ENCODE peak calls at places on chromosomes 3 and 15, in six cellular contexts. S, Y, D, Q, Z and K are unnamed samples.
A peak's percentile ranks its signal among the peaks of the same experiment; 100 is the strongest.

GRCh38 chr15:31801152-31801551 is 229.2 kb upstream of the CHRNA7 start:
- DNase-seq in Q (no peak), S (no peak), Z (peak; percentile 0), Y (peak; percentile 17), D (no peak), K (no peak)

GRCh38 chr15:48360841-48361240 is 29.6 kb downstream of the DUT start:
- DNase-seq in Y (no peak), S (no peak), Z (peak; percentile 58), Q (peak; percentile 32), D (no peak), K (no peak)

GRCh38 chr15:74396445-74397238 is 29.2 kb upstream of the CYP11A1 start:
- DNase-seq in D (no peak), S (peak; percentile 91), Y (no peak), Q (peak; percentile 89), Z (peak; percentile 94), K (no peak)

GRCh38 chr15:35713733-35714132 is 167.8 kb upstream of the DPH6 start:
- DNase-seq in Q (peak; percentile 78), D (no peak), S (no peak), Z (peak; percentile 94), Y (no peak), K (no peak)

GRCh38 chr3:78919021-78919755 is 848.6 kb downstream of the ROBO1 start:
- DNase-seq in D (no peak), Z (peak; percentile 92), Y (no peak), S (peak; percentile 13), Q (peak; percentile 98), K (no peak)

GRCh38 chr3:9279959-9280358 is 30.5 kb upstream of the SRGAP3 start:
- DNase-seq in D (no peak), S (no peak), Q (peak; percentile 20), Z (peak; percentile 66), Y (no peak), K (no peak)

GRCh38 chr15:80811781-80812180 is 32.6 kb downstream of the CEMIP start:
- DNase-seq in Q (no peak), D (no peak), Z (no peak), Y (no peak), S (no peak), K (no peak)

GRCh38 chr3:24810881-24811280 is 316.2 kb upstream of the THRB start:
- DNase-seq in Y (no peak), Q (no peak), S (no peak), Z (no peak), D (no peak), K (no peak)

GRCh38 chr15:72338617-72339321 is 18.8 kb upstream of the CELF6 start:
- DNase-seq in S (no peak), Z (peak; percentile 69), D (no peak), Y (no peak), Q (peak; percentile 93), K (no peak)

GRCh38 chr15:57861039-57861638 is 154.6 kb downstream of the POLR2M start:
- DNase-seq in Z (peak; percentile 46), Y (no peak), Q (peak; percentile 66), S (peak; percentile 33), D (no peak), K (peak; percentile 26)

GRCh38 chr3:133573629-133574194 is at the start of gene CDV3:
- DNase-seq in D (no peak), Y (no peak), S (no peak), Q (no peak), Z (no peak), K (no peak)

GRCh38 chr3:195866686-195867511 is 41.5 kb downstream of the TNK2 start:
- DNase-seq in Q (no peak), D (no peak), Z (no peak), Y (no peak), S (no peak), K (no peak)

GRCh38 chr3:190024912-190025311 is 95.8 kb downstream of the P3H2 start:
- DNase-seq in D (no peak), Q (peak; percentile 77), Z (peak; percentile 81), S (no peak), Y (no peak), K (no peak)

GRCh38 chr15:74233864-74234597 is 2.1 kb upstream of the CCDC33 start:
- DNase-seq in D (no peak), Y (no peak), Z (no peak), S (no peak), Q (no peak), K (no peak)

GRCh38 chr15:41043276-41043675 is 72.8 kb downstream of the INO80 start:
- DNase-seq in S (no peak), Q (peak; percentile 67), Y (no peak), D (no peak), Z (peak; percentile 75), K (no peak)

GRCh38 chr15:90154861-90155626 is 46.1 kb upstream of the SEMA4B start:
- DNase-seq in Z (peak; percentile 82), D (no peak), Q (peak; percentile 95), Y (no peak), S (no peak), K (no peak)

GRCh38 chr15:58980351-58980939 is 7.0 kb upstream of the RNF111 start:
- DNase-seq in S (no peak), Q (peak; percentile 56), D (no peak), Z (peak; percentile 30), Y (no peak), K (no peak)

GRCh38 chr3:168165390-168166269 is 69.9 kb upstream of the GOLIM4 start:
- DNase-seq in D (no peak), S (peak; percentile 66), Z (peak; percentile 59), Y (peak; percentile 25), Q (peak; percentile 76), K (peak; percentile 56)

GRCh38 chr15:82677720-82678323 is 30.7 kb upstream of the CPEB1 start:
- DNase-seq in D (peak; percentile 22), Q (no peak), Y (no peak), S (no peak), Z (no peak), K (no peak)

GRCh38 chr15:82681371-82681770 is 28.3 kb downstream of the AP3B2 start:
- DNase-seq in D (peak; percentile 52), Q (no peak), Z (no peak), S (no peak), Y (no peak), K (no peak)

GRCh38 chr15:82679626-82680199 is 30.0 kb downstream of the AP3B2 start:
- DNase-seq in Z (no peak), Q (no peak), Y (no peak), S (no peak), D (no peak), K (no peak)

GRCh38 chr15:82674873-82675272 is 27.7 kb upstream of the CPEB1 start:
- DNase-seq in Q (no peak), Y (no peak), Z (no peak), S (no peak), D (no peak), K (no peak)

DNA sequence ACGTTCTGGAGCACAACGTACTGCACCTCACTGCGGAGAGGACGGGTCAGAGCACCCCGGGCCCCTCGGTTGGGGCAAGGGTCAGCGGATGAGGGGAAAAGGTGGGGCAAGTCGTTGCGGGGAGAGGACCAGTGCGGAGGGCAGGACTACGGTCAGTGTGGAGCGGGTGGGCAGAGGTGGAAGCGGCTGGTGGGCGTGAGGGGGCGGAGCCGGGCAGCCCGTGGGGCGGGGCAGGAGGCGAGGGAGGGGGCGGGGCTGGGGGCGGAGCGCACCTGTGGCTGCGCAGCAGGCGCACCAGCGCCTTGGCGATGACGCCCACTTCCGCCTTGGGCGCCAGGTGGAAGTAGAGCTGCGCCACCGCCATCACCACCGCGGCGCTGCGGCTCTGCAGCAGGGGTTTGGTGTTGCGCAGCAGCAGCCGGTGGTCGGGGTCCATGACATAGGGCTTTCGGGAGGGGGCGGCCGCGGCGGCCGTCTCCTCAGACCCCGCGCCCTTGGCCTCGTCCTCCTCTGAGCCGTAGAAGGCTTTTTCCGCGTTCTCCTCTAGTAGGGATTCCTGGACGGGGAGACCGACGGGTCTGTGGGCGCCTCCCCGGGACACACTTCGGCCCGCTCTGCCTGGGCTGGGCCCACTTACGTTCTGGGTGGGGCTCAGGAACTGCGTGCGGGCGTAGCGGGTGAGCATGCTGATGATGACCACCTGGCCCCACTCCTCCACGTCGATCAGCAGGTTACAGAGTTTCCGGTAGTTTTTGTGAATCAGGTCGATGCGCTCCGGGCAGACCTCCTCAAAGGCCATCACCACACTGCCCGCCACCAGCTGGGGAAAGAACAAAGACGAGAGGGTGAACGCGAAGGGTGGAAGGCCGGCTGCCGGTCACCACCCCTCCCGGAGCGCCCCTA is 29.2 kb downstream of the AP3B2 start:
- DNase-seq in S (peak; percentile 84), Z (no peak), Y (peak; percentile 34), D (peak; percentile 91), Q (no peak), K (peak; percentile 65)
- TF ChIP-seq CTCF in S (peak; percentile 46), Z (no peak), Y (no peak), D (peak; percentile 12), Q (no peak), K (no peak)

DNA sequence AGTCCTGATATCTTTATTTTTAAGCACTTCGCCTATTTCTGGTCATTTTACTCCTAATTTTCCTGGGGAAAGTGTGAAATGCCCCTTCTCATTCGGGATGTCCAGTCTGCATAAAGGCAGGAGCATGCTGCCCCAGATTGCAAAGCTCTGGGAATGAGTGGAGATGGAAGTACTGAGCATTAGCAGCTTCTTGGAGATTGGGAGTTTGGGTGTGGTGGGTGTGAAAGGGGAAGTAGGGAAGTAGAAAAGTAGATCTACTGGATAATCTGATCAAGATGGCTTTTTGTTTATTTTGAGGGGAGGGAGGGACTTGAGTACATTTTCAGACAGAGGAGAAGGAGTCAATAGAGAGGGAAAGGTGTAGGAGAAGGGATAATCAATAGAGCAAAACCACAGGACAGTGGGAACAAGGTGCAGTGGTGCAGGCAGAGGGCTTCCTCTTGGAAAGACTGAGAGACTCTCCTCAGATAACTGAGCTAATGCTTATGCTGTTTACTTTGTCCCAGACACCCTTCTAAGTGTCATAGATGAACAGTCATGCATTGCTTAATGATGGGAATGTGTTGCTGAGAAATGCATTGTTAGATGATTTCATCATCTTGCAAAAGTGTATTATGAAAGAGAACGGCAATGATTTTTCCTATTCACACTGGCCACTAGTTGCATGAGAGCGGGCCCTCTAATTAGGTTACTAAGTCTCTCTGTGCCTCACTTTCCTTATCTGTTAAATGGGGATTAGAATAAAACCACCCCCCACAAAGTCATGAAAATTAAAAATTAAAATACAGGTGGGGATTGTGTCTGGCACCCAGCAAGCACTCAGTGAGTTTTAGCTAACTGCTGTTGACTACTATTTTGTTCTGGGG is 45.5 kb downstream of the PHLDB2 start:
- DNase-seq in D (no peak), Q (peak; percentile 92), Z (peak; percentile 97), Y (no peak), S (no peak), K (no peak)
- TF ChIP-seq CTCF in D (no peak), Q (peak; percentile 19), Z (peak; percentile 23), Y (no peak), S (no peak), K (no peak)

GRCh38 chr3:131549340-131549739 is 46.6 kb upstream of the MRPL3 start:
- DNase-seq in Q (no peak), S (peak; percentile 20), Z (no peak), Y (no peak), D (no peak), K (no peak)
- TF ChIP-seq CTCF in Q (peak; percentile 19), S (peak; percentile 58), Z (peak; percentile 38), Y (no peak), D (peak; percentile 16), K (peak; percentile 66)

GRCh38 chr3:45688194-45688881 is 858 bp upstream of the SACM1L start:
- DNase-seq in Y (no peak), Q (peak; percentile 33), D (no peak), S (peak; percentile 60), Z (peak; percentile 22), K (peak; percentile 70)
- TF ChIP-seq CTCF in Y (no peak), Q (no peak), D (no peak), S (no peak), Z (no peak), K (no peak)